ENCODE peak calls at places on chromosomes 3 and 15, in seven cellular contexts. H is mucosa of descending colon; F is A549; W is GM23248; D is CD8-positive, alpha-beta memory T cell; N is neural progenitor cell; J is psoas muscle. K is an unnamed sample.

GRCh38 chr3:182726258-182727142 is 66.8 kb upstream of the ATP11B start:
- DNase-seq in H (peak; percentile 66), F (no peak), W (no peak), D (no peak), N (no peak), J (no peak), K (no peak)

GRCh38 chr15:80999623-81000036 is 1.1 kb upstream of the TLNRD1 start:
- DNase-seq in H (peak; percentile 88), F (no peak), W (no peak), D (peak; percentile 58), N (no peak), J (no peak), K (peak; percentile 57)

GRCh38 chr15:90266485-90266884 is 1.0 kb downstream of the NGRN start:
- DNase-seq in H (no peak), F (no peak), W (peak; percentile 81), D (no peak), N (no peak), J (no peak), K (no peak)

GRCh38 chr15:99320374-99321215 is 69.3 kb downstream of the LRRC28 start:
- DNase-seq in H (no peak), F (no peak), W (no peak), D (no peak), N (no peak), J (no peak), K (no peak)

GRCh38 chr3:52688266-52688665 is 2.4 kb downstream of the GNL3 start:
- DNase-seq in H (no peak), F (no peak), W (no peak), D (no peak), N (no peak), J (no peak), K (no peak)

GRCh38 chr15:40306908-40307307 is 827 bp downstream of the PLCB2 start:
- DNase-seq in H (no peak), F (no peak), W (no peak), D (no peak), N (no peak), J (no peak), K (no peak)

GRCh38 chr15:77029166-77030041 is 34.5 kb downstream of the PSTPIP1 start:
- DNase-seq in H (peak; percentile 68), F (no peak), W (no peak), D (no peak), N (no peak), J (peak; percentile 35), K (peak; percentile 34)

GRCh38 chr3:126389112-126389791 is 5.5 kb upstream of the CFAP100 start:
- DNase-seq in H (peak; percentile 89), F (peak; percentile 81), W (peak; percentile 90), D (peak; percentile 6), N (peak; percentile 97), J (peak; percentile 97), K (peak; percentile 97)

GRCh38 chr3:189282189-189282588 is 110.4 kb downstream of the TPRG1 start:
- DNase-seq in H (no peak), F (no peak), W (no peak), D (no peak), N (no peak), J (no peak), K (no peak)

GRCh38 chr3:79410617-79411016 is 357.2 kb downstream of the ROBO1 start:
- DNase-seq in H (no peak), F (no peak), W (no peak), D (no peak), N (no peak), J (no peak), K (no peak)

GRCh38 chr3:125319765-125320164 is 55.4 kb downstream of the ZNF148 start:
- DNase-seq in H (no peak), F (no peak), W (no peak), D (no peak), N (peak; percentile 2), J (no peak), K (no peak)

GRCh38 chr3:69219101-69219708 is 96.8 kb upstream of the LMOD3 start:
- DNase-seq in H (no peak), F (no peak), W (no peak), D (no peak), N (no peak), J (no peak), K (no peak)

GRCh38 chr15:64348455-64348854 is 7.5 kb downstream of the CSNK1G1 start:
- DNase-seq in H (no peak), F (no peak), W (peak; percentile 43), D (no peak), N (no peak), J (no peak), K (no peak)

GRCh38 chr3:150319900-150320299 is 88.2 kb upstream of the TSC22D2 start:
- DNase-seq in H (no peak), F (peak; percentile 95), W (peak; percentile 95), D (no peak), N (no peak), J (no peak), K (no peak)

GRCh38 chr3:141447391-141447790 is 39.4 kb upstream of the RASA2 start:
- DNase-seq in H (no peak), F (no peak), W (no peak), D (no peak), N (no peak), J (no peak), K (no peak)

GRCh38 chr3:126913524-126913923 is 69.4 kb upstream of the PLXNA1 start:
- DNase-seq in H (no peak), F (peak; percentile 18), W (no peak), D (no peak), N (no peak), J (no peak), K (no peak)

GRCh38 chr15:84598250-84598649 is 2.6 kb upstream of the ZSCAN2 start:
- DNase-seq in H (no peak), F (no peak), W (no peak), D (peak; percentile 59), N (peak; percentile 36), J (no peak), K (no peak)

GRCh38 chr15:74196175-74196574 is 6.4 kb downstream of the STRA6 start:
- DNase-seq in H (peak; percentile 84), F (peak; percentile 94), W (peak; percentile 98), D (no peak), N (no peak), J (no peak), K (peak; percentile 72)

GRCh38 chr3:195705081-195705991 is 15.4 kb upstream of the MUC20 start:
- DNase-seq in H (no peak), F (no peak), W (no peak), D (no peak), N (no peak), J (no peak), K (no peak)

GRCh38 chr3:157294444-157294843 is 134.5 kb upstream of the CCNL1 start:
- DNase-seq in H (no peak), F (no peak), W (peak; percentile 50), D (no peak), N (no peak), J (no peak), K (no peak)

DNA sequence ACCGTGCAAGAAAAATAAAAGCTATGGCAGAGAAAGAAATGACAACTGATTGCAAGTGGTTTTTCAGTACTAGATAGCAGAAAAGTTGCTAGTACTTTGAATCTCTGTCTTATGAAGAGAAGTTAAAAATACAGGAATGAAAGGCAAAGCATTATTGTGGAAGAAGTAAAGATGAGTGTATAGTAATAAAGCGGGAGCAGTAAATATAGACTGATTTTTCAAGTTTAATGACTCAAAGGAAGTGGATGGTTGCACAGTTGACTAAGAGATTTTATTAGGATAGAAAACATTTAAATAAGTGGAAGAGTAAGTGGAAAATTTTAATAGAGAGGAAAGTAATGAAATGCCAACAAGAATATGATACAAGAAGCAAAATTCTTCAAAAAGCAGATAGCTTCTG is 1076.1 kb upstream of the CADM2 start:
- DNase-seq in H (no peak), F (no peak), W (no peak), D (no peak), N (no peak), J (no peak), K (no peak)
- H3K4me3 ChIP-seq in H (no peak overlapping the region), F (no peak overlapping the region), W (no peak overlapping the region), D (no peak overlapping the region), N (no peak overlapping the region), J (no peak overlapping the region), K (no peak overlapping the region)

GRCh38 chr3:111548060-111548459 is 6.1 kb downstream of the CD96 start:
- DNase-seq in H (no peak), F (no peak), W (peak; percentile 17), D (no peak), N (no peak), J (no peak), K (no peak)
- H3K4me3 ChIP-seq in H (no peak overlapping the region), F (no peak overlapping the region), W (no peak overlapping the region), D (peak overlapping the region; percentile 31), N (no peak overlapping the region), J (no peak overlapping the region), K (no peak overlapping the region)

DNA sequence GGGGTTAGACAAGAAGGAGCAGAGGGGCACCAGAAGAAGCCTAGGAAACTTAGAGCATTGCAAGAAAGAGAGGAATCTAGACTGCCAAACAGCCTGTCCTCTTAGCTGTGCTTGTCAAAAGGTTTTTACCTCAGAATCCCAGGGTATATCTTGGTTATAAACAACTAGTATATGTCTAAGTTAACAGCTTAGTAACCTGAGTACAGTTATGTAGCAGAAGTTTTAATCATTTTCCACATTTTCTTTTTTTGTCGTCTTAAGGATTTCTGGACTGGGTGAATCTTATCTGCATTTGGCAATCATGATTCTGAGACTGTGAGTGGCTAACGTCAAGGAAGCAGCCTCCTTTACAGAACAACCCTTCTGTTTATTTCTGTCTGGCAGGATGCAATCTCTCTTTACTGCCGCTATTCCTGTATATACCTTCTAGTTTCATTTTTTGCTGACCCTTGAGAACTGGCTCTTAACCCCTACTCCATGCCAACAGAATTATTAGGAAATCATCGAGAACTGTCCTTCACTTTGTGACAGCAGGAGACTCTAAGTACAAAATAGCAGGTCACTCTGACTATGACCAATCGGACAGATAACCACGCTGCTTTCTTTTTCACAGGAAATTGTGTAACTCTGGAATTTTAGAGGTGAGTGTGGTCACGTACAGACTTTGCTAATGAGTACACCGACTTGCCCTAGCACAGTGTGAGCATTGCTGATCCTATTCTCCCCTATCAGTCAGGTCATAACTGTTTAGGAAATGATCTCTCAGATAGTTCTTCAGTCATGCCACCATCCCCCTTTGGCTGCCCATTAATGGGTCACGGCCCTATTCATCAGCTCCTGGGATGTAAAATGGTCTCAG is 3.3 kb upstream of the CP start:
- DNase-seq in H (no peak), F (peak; percentile 86), W (peak; percentile 82), D (peak; percentile 10), N (no peak), J (no peak), K (no peak)
- H3K4me3 ChIP-seq in H (no peak overlapping the region), F (peak overlapping the region; percentile 31), W (peak overlapping the region; percentile 66), D (peak overlapping the region; percentile 54), N (no peak overlapping the region), J (peak overlapping the region; percentile 56), K (peak overlapping the region; percentile 43)

GRCh38 chr3:170363471-170363994 is 6.0 kb downstream of the SKIL start:
- DNase-seq in H (no peak), F (no peak), W (no peak), D (no peak), N (no peak), J (no peak), K (no peak)

GRCh38 chr3:170360476-170360875 is 3.0 kb downstream of the SKIL start:
- DNase-seq in H (no peak), F (peak; percentile 24), W (no peak), D (no peak), N (no peak), J (no peak), K (no peak)

GRCh38 chr3:170361711-170362110 is 4.2 kb downstream of the SKIL start:
- DNase-seq in H (no peak), F (no peak), W (no peak), D (no peak), N (no peak), J (no peak), K (no peak)

GRCh38 chr3:170359178-170359704 is 1.7 kb downstream of the SKIL start:
- DNase-seq in H (no peak), F (no peak), W (no peak), D (no peak), N (no peak), J (no peak), K (no peak)

GRCh38 chr3:170360916-170361315 is 3.4 kb downstream of the SKIL start:
- DNase-seq in H (no peak), F (peak; percentile 29), W (no peak), D (no peak), N (no peak), J (no peak), K (no peak)
- H3K4me3 ChIP-seq in H (no peak overlapping the region), F (peak overlapping the region; percentile 75), W (peak overlapping the region; percentile 36), D (no peak overlapping the region), N (no peak overlapping the region), J (peak overlapping the region; percentile 82), K (no peak overlapping the region)